ENCODE peak calls at places on chromosome 7, in eight cellular contexts. M, W, A, C, E, J, S and U are unnamed samples.

GRCh38 chr7:100785878-100786277 is 41.4 kb downstream of the EPHB4 start:
- DNase-seq in M (no peak), W (no peak), A (no peak), C (no peak), E (no peak), J (no peak), S (no peak), U (no peak)

GRCh38 chr7:22338875-22339274 is 18.1 kb downstream of the RAPGEF5 start:
- DNase-seq in M (no peak), W (no peak), A (no peak), C (no peak), E (no peak), J (no peak), S (no peak), U (no peak)

GRCh38 chr7:125357681-125358440 is 428.2 kb upstream of the POT1 start:
- DNase-seq in M (no peak), W (peak), A (no peak), C (no peak), E (no peak), J (no peak), S (no peak), U (no peak)

GRCh38 chr7:152859781-152860191 is 100.2 kb downstream of the ACTR3B start:
- DNase-seq in M (no peak), W (no peak), A (peak), C (no peak), E (no peak), J (no peak), S (peak), U (no peak)

GRCh38 chr7:112533591-112533990 is 52.8 kb downstream of the LSMEM1 start:
- DNase-seq in M (no peak), W (no peak), A (no peak), C (no peak), E (no peak), J (no peak), S (no peak), U (no peak)

GRCh38 chr7:78472519-78472918 is 673.9 kb downstream of the PHTF2 start:
- DNase-seq in M (no peak), W (no peak), A (no peak), C (no peak), E (no peak), J (peak), S (no peak), U (no peak)

GRCh38 chr7:38232475-38233366 is 40.7 kb downstream of the TARP start:
- DNase-seq in M (no peak), W (no peak), A (no peak), C (no peak), E (no peak), J (no peak), S (peak), U (no peak)

GRCh38 chr7:36430881-36431280 is 41.2 kb downstream of the ANLN start:
- DNase-seq in M (no peak), W (peak), A (no peak), C (no peak), E (no peak), J (no peak), S (no peak), U (no peak)

GRCh38 chr7:13144622-13145021 is 457.2 kb downstream of the ARL4A start:
- DNase-seq in M (no peak), W (no peak), A (no peak), C (peak), E (no peak), J (peak), S (no peak), U (no peak)

GRCh38 chr7:45182856-45183710 is 25.5 kb downstream of the RAMP3 start:
- DNase-seq in M (no peak), W (no peak), A (no peak), C (no peak), E (peak), J (no peak), S (no peak), U (no peak)

GRCh38 chr7:44257618-44258422 is 57.0 kb downstream of the YKT6 start:
- DNase-seq in M (peak), W (peak), A (peak), C (peak), E (no peak), J (peak), S (peak), U (no peak)

GRCh38 chr7:90320801-90321494 is at the start of gene FAM237B:
- DNase-seq in M (peak), W (no peak), A (peak), C (no peak), E (no peak), J (no peak), S (peak), U (no peak)

GRCh38 chr7:9240016-9240415 is 806.6 kb downstream of the NXPH1 start:
- DNase-seq in M (no peak), W (no peak), A (no peak), C (no peak), E (no peak), J (no peak), S (no peak), U (no peak)

GRCh38 chr7:129006636-129007414 is 48.1 kb downstream of the TNPO3 start:
- DNase-seq in M (no peak), W (no peak), A (no peak), C (no peak), E (no peak), J (no peak), S (no peak), U (no peak)

GRCh38 chr7:18753972-18754610 is 258.5 kb downstream of the HDAC9 start:
- DNase-seq in M (no peak), W (no peak), A (no peak), C (no peak), E (no peak), J (peak), S (no peak), U (no peak)

GRCh38 chr7:46137725-46138124 is 216.7 kb upstream of the IGFBP3 start:
- DNase-seq in M (no peak), W (no peak), A (no peak), C (no peak), E (no peak), J (no peak), S (no peak), U (no peak)

GRCh38 chr7:93968911-93969620 is 35.1 kb downstream of the BET1 start:
- DNase-seq in M (no peak), W (peak), A (no peak), C (no peak), E (no peak), J (no peak), S (no peak), U (no peak)

GRCh38 chr7:2567663-2568238 is 9.0 kb downstream of the IQCE start:
- DNase-seq in M (no peak), W (no peak), A (no peak), C (peak), E (no peak), J (no peak), S (peak), U (no peak)

GRCh38 chr7:7790041-7790751 is 71.8 kb upstream of the RPA3 start:
- DNase-seq in M (no peak), W (no peak), A (no peak), C (no peak), E (no peak), J (no peak), S (no peak), U (no peak)

GRCh38 chr7:112157072-112157471 is 49.1 kb downstream of the DOCK4 start:
- DNase-seq in M (no peak), W (no peak), A (no peak), C (no peak), E (no peak), J (no peak), S (no peak), U (no peak)

GRCh38 chr7:28037220-28038010 is 143.2 kb downstream of the JAZF1 start:
- DNase-seq in M (no peak), W (peak), A (peak), C (no peak), E (no peak), J (peak), S (no peak), U (no peak)

GRCh38 chr7:95577137-95577536 is 19.2 kb downstream of the PDK4 start:
- DNase-seq in M (no peak), W (no peak), A (no peak), C (no peak), E (no peak), J (no peak), S (no peak), U (no peak)

GRCh38 chr7:14073988-14074387 is 84.5 kb upstream of the ETV1 start:
- DNase-seq in M (no peak), W (no peak), A (no peak), C (no peak), E (no peak), J (no peak), S (no peak), U (no peak)

GRCh38 chr7:14197280-14197679 is 207.8 kb upstream of the ETV1 start:
- DNase-seq in M (no peak), W (no peak), A (no peak), C (peak), E (no peak), J (no peak), S (no peak), U (no peak)

GRCh38 chr7:115328018-115328417 is 406.1 kb downstream of the MDFIC start:
- DNase-seq in M (no peak), W (no peak), A (no peak), C (no peak), E (no peak), J (no peak), S (no peak), U (no peak)

GRCh38 chr7:104397442-104397841 is 69.0 kb downstream of the LHFPL3 start:
- DNase-seq in M (no peak), W (no peak), A (no peak), C (no peak), E (no peak), J (no peak), S (no peak), U (no peak)

GRCh38 chr7:94656925-94657731 is 1.2 kb upstream of the SGCE start:
- DNase-seq in M (peak), W (peak), A (peak), C (no peak), E (no peak), J (no peak), S (peak), U (no peak)

GRCh38 chr7:30200591-30200990 is 65.8 kb downstream of the MTURN start:
- DNase-seq in M (no peak), W (no peak), A (no peak), C (no peak), E (no peak), J (no peak), S (no peak), U (no peak)

GRCh38 chr7:151800391-151800790 is 76.5 kb downstream of the PRKAG2 start:
- DNase-seq in M (no peak), W (no peak), A (no peak), C (no peak), E (no peak), J (no peak), S (no peak), U (no peak)

GRCh38 chr7:84568786-84569185 is 374.2 kb upstream of the SEMA3A start:
- DNase-seq in M (no peak), W (no peak), A (no peak), C (no peak), E (no peak), J (no peak), S (no peak), U (no peak)

GRCh38 chr7:30182186-30182585 is 47.4 kb downstream of the MTURN start:
- DNase-seq in M (no peak), W (no peak), A (no peak), C (peak), E (no peak), J (no peak), S (no peak), U (no peak)

GRCh38 chr7:27235387-27236052 is 7.1 kb upstream of the EVX1 start:
- DNase-seq in M (peak), W (no peak), A (peak), C (no peak), E (no peak), J (no peak), S (peak), U (no peak)

GRCh38 chr7:42883950-42884349 is 27.9 kb downstream of the C7orf25 start:
- DNase-seq in M (no peak), W (no peak), A (peak), C (peak), E (no peak), J (no peak), S (no peak), U (no peak)

GRCh38 chr7:114720725-114721124 is 201.2 kb upstream of the MDFIC start:
- DNase-seq in M (no peak), W (no peak), A (no peak), C (no peak), E (no peak), J (no peak), S (no peak), U (no peak)

GRCh38 chr7:6460303-6460702 is 12.5 kb upstream of the DAGLB start:
- DNase-seq in M (no peak), W (no peak), A (no peak), C (no peak), E (no peak), J (no peak), S (no peak), U (no peak)

GRCh38 chr7:6465862-6466261 is 18.1 kb upstream of the DAGLB start:
- DNase-seq in M (no peak), W (no peak), A (no peak), C (no peak), E (no peak), J (no peak), S (no peak), U (no peak)

GRCh38 chr7:6462094-6462493 is 14.3 kb upstream of the DAGLB start:
- DNase-seq in M (no peak), W (no peak), A (no peak), C (no peak), E (no peak), J (no peak), S (no peak), U (no peak)

GRCh38 chr7:6460990-6461584 is 13.3 kb upstream of the DAGLB start:
- DNase-seq in M (no peak), W (no peak), A (no peak), C (no peak), E (no peak), J (no peak), S (no peak), U (no peak)
- TF ChIP-seq CTCF in M (no peak), W (no peak), A (no peak), C (no peak), E (no peak), J (no peak), S (no peak), U (no peak)

GRCh38 chr7:3992841-3993240 is 689.3 kb upstream of the FOXK1 start:
- DNase-seq in M (no peak), W (no peak), A (no peak), C (no peak), E (no peak), J (no peak), S (no peak), U (no peak)

GRCh38 chr7:3991771-3992231 is 690.3 kb upstream of the FOXK1 start:
- DNase-seq in M (no peak), W (no peak), A (no peak), C (no peak), E (no peak), J (no peak), S (no peak), U (no peak)

GRCh38 chr7:3998060-3998459 is 684.0 kb upstream of the FOXK1 start:
- DNase-seq in M (no peak), W (no peak), A (no peak), C (no peak), E (no peak), J (no peak), S (no peak), U (no peak)

GRCh38 chr7:3994764-3995163 is 687.3 kb upstream of the FOXK1 start:
- DNase-seq in M (no peak), W (no peak), A (no peak), C (no peak), E (no peak), J (no peak), S (no peak), U (no peak)

DNA sequence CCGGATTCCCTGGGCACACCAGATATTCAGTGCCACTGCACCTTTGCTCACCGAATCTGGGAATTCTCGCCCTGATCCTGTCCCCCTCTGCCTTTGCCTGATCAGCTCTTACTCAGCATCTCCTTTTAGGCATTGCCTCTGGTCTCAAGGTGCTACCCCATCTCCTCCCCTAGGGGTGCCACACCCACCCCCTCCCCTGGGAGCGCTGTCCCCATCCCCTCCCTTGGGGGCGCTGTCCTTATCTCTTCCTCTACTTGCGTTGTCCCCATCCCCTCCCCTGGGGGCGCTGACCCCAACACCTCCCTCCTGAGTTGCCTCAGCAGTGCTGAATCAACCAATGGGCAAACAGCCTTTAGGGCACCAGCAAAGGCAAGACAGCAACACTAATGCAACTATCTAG is 686.9 kb upstream of the FOXK1 start:
- DNase-seq in M (no peak), W (no peak), A (peak), C (no peak), E (no peak), J (no peak), S (no peak), U (no peak)
- TF ChIP-seq CTCF in M (peak), W (no peak), A (no peak), C (no peak), E (no peak), J (no peak), S (peak), U (no peak)

GRCh38 chr7:134553976-134554375 is 5.1 kb downstream of the AKR1B15 start:
- DNase-seq in M (no peak), W (no peak), A (peak), C (no peak), E (no peak), J (no peak), S (no peak), U (no peak)
- TF ChIP-seq CTCF in M (no peak), W (peak), A (peak), C (no peak), E (no peak), J (no peak), S (no peak), U (no peak)

DNA sequence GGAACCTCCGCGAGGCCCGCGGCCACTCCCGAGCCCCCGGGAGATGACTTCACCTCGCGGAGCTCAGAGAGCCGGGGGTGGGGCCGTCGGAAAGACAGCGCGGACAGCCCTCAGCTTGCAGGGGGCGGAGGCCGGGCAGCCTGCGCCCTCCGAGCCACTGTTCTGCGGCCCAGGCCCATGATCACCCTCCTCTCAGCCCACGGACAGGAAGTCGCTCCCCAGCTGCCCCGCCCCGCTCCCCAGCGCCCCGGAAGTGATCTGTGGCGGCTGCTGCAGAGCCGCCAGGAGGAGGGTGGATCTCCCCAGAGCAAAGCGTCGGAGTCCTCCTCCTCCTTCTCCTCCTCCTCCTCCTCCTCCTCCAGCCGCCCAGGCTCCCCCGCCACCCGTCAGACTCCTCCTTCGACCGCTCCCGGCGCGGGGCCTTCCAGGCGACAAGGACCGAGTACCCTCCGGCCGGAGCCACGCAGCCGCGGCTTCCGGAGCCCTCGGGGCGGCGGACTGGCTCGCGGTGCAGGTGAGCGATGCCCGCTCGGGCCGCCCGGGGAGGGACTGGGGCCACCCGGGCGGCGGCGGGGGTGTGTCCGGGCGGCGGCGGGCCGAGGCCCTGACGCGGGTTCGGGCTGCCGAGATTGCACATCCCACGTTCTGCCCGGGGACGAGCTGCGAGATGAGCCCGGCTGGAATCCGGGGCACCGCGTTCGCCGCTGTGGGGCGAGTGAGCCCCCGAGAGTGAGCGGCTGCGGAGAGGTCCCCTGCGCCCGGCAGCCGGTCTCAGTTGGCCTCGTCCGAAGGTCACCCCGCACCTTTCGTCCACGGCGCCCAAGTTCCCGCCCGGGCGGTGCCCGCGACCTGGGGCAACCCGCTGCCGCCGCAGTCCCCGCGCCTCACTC is at the start of gene RALA:
- DNase-seq in M (peak), W (peak), A (peak), C (peak), E (peak), J (peak), S (peak), U (peak)
- TF ChIP-seq CTCF in M (no peak), W (no peak), A (no peak), C (no peak), E (no peak), J (no peak), S (no peak), U (no peak)

GRCh38 chr7:133412942-133413341 is 160.1 kb downstream of the EXOC4 start:
- DNase-seq in M (no peak), W (no peak), A (no peak), C (no peak), E (no peak), J (no peak), S (no peak), U (no peak)
- TF ChIP-seq CTCF in M (no peak), W (no peak), A (no peak), C (no peak), E (no peak), J (no peak), S (no peak), U (no peak)